ENCODE peak calls at places on chromosome 18, in five cellular contexts. Y is PC-3, S is AG09309, C is colonic mucosa, T is astrocyte of the spinal cord. Z is an unnamed sample.

GRCh38 chr18:36397033-36397432 is 99.5 kb downstream of the FHOD3 start:
- DNase-seq in Y (no peak), S (no peak), C (no peak), T (no peak), Z (no peak)

GRCh38 chr18:73615506-73615905 is 532.1 kb downstream of the FBXO15 start:
- DNase-seq in Y (peak), S (no peak), C (no peak), T (no peak), Z (no peak)

GRCh38 chr18:10035306-10035991 is 121.6 kb downstream of the VAPA start:
- DNase-seq in Y (peak), S (no peak), C (no peak), T (no peak), Z (no peak)

GRCh38 chr18:63254716-63255399 is 64.7 kb downstream of the BCL2 start:
- DNase-seq in Y (no peak), S (no peak), C (no peak), T (no peak), Z (no peak)

GRCh38 chr18:58572181-58572580 is 56.7 kb downstream of the ALPK2 start:
- DNase-seq in Y (peak), S (peak), C (no peak), T (peak), Z (peak)

GRCh38 chr18:34660572-34660971 is 49.5 kb upstream of the DTNA start:
- DNase-seq in Y (no peak), S (no peak), C (no peak), T (no peak), Z (no peak)

GRCh38 chr18:26014462-26014861 is 76.0 kb downstream of the SS18 start:
- DNase-seq in Y (no peak), S (no peak), C (no peak), T (no peak), Z (no peak)

GRCh38 chr18:61503688-61504087 is 170.5 kb downstream of the CDH20 start:
- DNase-seq in Y (peak), S (no peak), C (no peak), T (peak), Z (peak)

GRCh38 chr18:493974-494601 is 6.4 kb downstream of the COLEC12 start:
- DNase-seq in Y (no peak), S (no peak), C (no peak), T (no peak), Z (no peak)

GRCh38 chr18:22018366-22018765 is 151.0 kb upstream of the GATA6 start:
- DNase-seq in Y (no peak), S (no peak), C (no peak), T (no peak), Z (no peak)

GRCh38 chr18:5969355-5970003 is 74.2 kb upstream of the TMEM200C start:
- DNase-seq in Y (no peak), S (no peak), C (no peak), T (no peak), Z (no peak)

GRCh38 chr18:21439453-21439852 is 161.1 kb downstream of the ESCO1 start:
- DNase-seq in Y (peak), S (peak), C (no peak), T (peak), Z (peak)

GRCh38 chr18:28736223-28736622 is 559.3 kb upstream of the CDH2 start:
- DNase-seq in Y (no peak), S (no peak), C (no peak), T (no peak), Z (no peak)

GRCh38 chr18:44826418-44827259 is 146.0 kb downstream of the SETBP1 start:
- DNase-seq in Y (peak), S (peak), C (peak), T (peak), Z (peak)

GRCh38 chr18:7071600-7071999 is 46.0 kb downstream of the LAMA1 start:
- DNase-seq in Y (no peak), S (no peak), C (no peak), T (no peak), Z (no peak)

GRCh38 chr18:68177807-68178702 is 536.9 kb downstream of the TMX3 start:
- DNase-seq in Y (peak), S (peak), C (no peak), T (peak), Z (peak)

GRCh38 chr18:63962137-63962536 is 7.7 kb upstream of the SERPINB8 start:
- DNase-seq in Y (peak), S (no peak), C (no peak), T (no peak), Z (no peak)

GRCh38 chr18:39496986-39497385 is 1931.4 kb upstream of the CELF4 start:
- DNase-seq in Y (no peak), S (no peak), C (no peak), T (no peak), Z (no peak)

GRCh38 chr18:73409242-73409641 is 541.5 kb upstream of the NETO1 start:
- DNase-seq in Y (no peak), S (no peak), C (no peak), T (peak), Z (peak)

GRCh38 chr18:75643083-75643482 is 215.6 kb upstream of the SMIM21 start:
- DNase-seq in Y (no peak), S (no peak), C (no peak), T (no peak), Z (no peak)

GRCh38 chr18:75639468-75639831 is 211.9 kb upstream of the SMIM21 start:
- DNase-seq in Y (no peak), S (no peak), C (no peak), T (no peak), Z (no peak)

GRCh38 chr18:75635096-75635495 is 207.6 kb upstream of the SMIM21 start:
- DNase-seq in Y (no peak), S (no peak), C (no peak), T (no peak), Z (no peak)

GRCh38 chr18:75638597-75639467 is 211.3 kb upstream of the SMIM21 start:
- DNase-seq in Y (no peak), S (no peak), C (no peak), T (peak), Z (peak)

DNA sequence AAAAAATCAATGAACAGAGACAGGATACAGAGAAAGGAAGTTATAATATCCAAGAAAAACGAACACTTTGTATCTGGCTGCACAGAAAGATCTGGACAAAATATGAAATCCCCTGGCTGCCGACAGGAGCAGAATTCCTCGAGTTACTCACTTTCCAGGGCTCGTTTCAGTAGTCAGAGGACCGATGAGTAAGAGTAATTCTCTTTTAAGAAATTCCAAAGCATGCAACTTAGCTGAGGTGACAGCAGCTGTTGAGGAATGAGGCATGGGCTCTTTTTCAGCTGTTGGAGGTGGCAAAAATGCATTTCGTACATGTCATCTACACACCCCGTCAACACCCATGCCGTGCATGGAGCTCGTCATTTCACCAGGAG is 210.7 kb upstream of the SMIM21 start:
- DNase-seq in Y (no peak), S (no peak), C (no peak), T (peak), Z (peak)
- H3K4me3 ChIP-seq in Y (no peak), S (peak), C (no peak), T (peak), Z (peak)

GRCh38 chr18:47262397-47263196 is 11.1 kb upstream of the SKOR2 start:
- DNase-seq in Y (no peak), S (no peak), C (no peak), T (no peak), Z (no peak)

GRCh38 chr18:47261902-47262301 is 10.4 kb upstream of the SKOR2 start:
- DNase-seq in Y (no peak), S (no peak), C (no peak), T (no peak), Z (no peak)

GRCh38 chr18:47265197-47265596 is 13.7 kb upstream of the SKOR2 start:
- DNase-seq in Y (peak), S (peak), C (no peak), T (peak), Z (peak)

GRCh38 chr18:47263828-47264314 is 12.4 kb upstream of the SKOR2 start:
- DNase-seq in Y (no peak), S (no peak), C (no peak), T (no peak), Z (no peak)

GRCh38 chr18:47263197-47263827 is 11.9 kb upstream of the SKOR2 start:
- DNase-seq in Y (no peak), S (no peak), C (no peak), T (no peak), Z (no peak)
- TF ChIP-seq CTCF in Y (no peak), S (peak), C (no peak), T (peak), Z (no peak)

DNA sequence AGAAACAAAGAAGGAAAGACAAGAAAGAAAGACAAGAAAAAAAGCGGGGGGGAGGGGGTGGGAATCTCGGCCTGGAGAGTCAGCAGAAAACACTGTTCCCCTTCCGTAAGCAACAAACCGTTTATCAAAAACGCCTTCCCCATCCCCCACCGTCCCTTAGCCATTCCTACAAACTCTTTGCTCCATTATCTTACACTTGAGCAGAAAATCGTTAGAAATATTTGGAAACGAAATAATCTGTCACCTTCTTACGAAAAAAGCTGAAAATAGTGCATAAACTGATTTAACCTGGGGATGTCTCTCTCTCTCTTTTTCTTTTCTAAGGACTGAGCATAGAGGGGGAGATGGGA is 3.2 kb downstream of the PTGR3 start:
- DNase-seq in Y (no peak), S (no peak), C (no peak), T (peak), Z (no peak)
- H3K4me3 ChIP-seq in Y (no peak), S (peak), C (no peak), T (peak), Z (no peak)

DNA sequence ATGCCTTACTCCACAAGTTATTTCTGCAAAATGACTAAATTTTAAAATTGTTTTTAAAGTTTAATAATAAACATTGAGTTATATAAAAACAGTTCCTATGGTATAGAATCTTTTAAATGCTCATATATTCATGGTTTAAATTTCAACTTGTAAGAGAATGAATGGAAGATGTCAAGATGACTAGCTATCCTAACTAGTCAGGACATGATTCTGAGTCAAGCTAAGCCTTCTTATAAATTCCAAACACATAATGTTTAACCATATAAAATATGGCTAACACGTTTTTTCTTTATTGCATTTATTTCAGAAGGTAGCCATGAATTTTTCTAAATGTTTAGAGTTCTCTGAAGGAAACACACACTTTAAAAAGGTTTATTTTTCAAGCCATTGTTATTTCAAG is 320.4 kb downstream of the CBLN2 start:
- DNase-seq in Y (no peak), S (no peak), C (no peak), T (no peak), Z (no peak)
- TF ChIP-seq CTCF in Y (no peak), S (no peak), C (no peak), T (no peak), Z (no peak)

GRCh38 chr18:24009246-24009645 is 5.3 kb upstream of the TTC39C start:
- DNase-seq in Y (no peak), S (no peak), C (no peak), T (no peak), Z (no peak)
- H3K4me3 ChIP-seq in Y (no peak), S (no peak), C (no peak), T (no peak), Z (no peak)